ENCODE peak calls at places on chromosomes 4 and X, in four cellular contexts. One of them, this sample, is unnamed. For H3K4me1, the result is how much of the 10 kb centered on the place peaks cover.

GRCh38 chr4:4704267-4704666 is 155.2 kb upstream of the MSX1 start:
- DNase-seq in uterus: peak
- DNase-seq in CD4-positive, CD25-positive, alpha-beta regulatory T cell: no peak
- DNase-seq in upper lobe of left lung: peak
- DNase-seq in this sample: no peak

GRCh38 chrX:139113682-139114081 is 402.2 kb upstream of the FGF13 start:
- DNase-seq in upper lobe of left lung: peak
- DNase-seq in CD4-positive, CD25-positive, alpha-beta regulatory T cell: no peak
- DNase-seq in uterus: no peak
- DNase-seq in this sample: no peak

GRCh38 chrX:100973411-100973810 is 3.9 kb downstream of the ARL13A start:
- DNase-seq in upper lobe of left lung: no peak
- DNase-seq in uterus: no peak
- DNase-seq in CD4-positive, CD25-positive, alpha-beta regulatory T cell: no peak
- DNase-seq in this sample: no peak

GRCh38 chr4:20638825-20639224 is 61.4 kb upstream of the PACRGL start:
- DNase-seq in uterus: no peak
- DNase-seq in upper lobe of left lung: no peak
- DNase-seq in CD4-positive, CD25-positive, alpha-beta regulatory T cell: no peak
- DNase-seq in this sample: no peak

GRCh38 chr4:16387448-16387847 is 161.2 kb upstream of the TAPT1 start:
- DNase-seq in CD4-positive, CD25-positive, alpha-beta regulatory T cell: no peak
- DNase-seq in upper lobe of left lung: no peak
- DNase-seq in uterus: no peak
- DNase-seq in this sample: no peak

GRCh38 chr4:38565271-38566199 is 98.5 kb upstream of the KLF3 start:
- DNase-seq in uterus: no peak
- DNase-seq in CD4-positive, CD25-positive, alpha-beta regulatory T cell: no peak
- DNase-seq in upper lobe of left lung: peak
- DNase-seq in this sample: no peak

GRCh38 chr4:68808060-68808459 is 7.7 kb upstream of the UGT2B10 start:
- DNase-seq in upper lobe of left lung: no peak
- DNase-seq in CD4-positive, CD25-positive, alpha-beta regulatory T cell: no peak
- DNase-seq in uterus: no peak
- DNase-seq in this sample: no peak

GRCh38 chr4:1871471-1872021 is 353 bp downstream of the NSD2 start:
- DNase-seq in upper lobe of left lung: no peak
- DNase-seq in CD4-positive, CD25-positive, alpha-beta regulatory T cell: no peak
- DNase-seq in uterus: peak
- DNase-seq in this sample: no peak

GRCh38 chr4:183347586-183347985 is 25.4 kb upstream of the CLDN24 start:
- DNase-seq in uterus: no peak
- DNase-seq in CD4-positive, CD25-positive, alpha-beta regulatory T cell: no peak
- DNase-seq in upper lobe of left lung: no peak
- DNase-seq in this sample: no peak

GRCh38 chr4:139969635-139970266 is 184.2 kb downstream of the MAML3 start:
- DNase-seq in CD4-positive, CD25-positive, alpha-beta regulatory T cell: no peak
- DNase-seq in upper lobe of left lung: no peak
- DNase-seq in uterus: no peak
- DNase-seq in this sample: no peak

GRCh38 chrX:39975094-39975865 is 122.5 kb downstream of the BCOR start:
- DNase-seq in uterus: no peak
- DNase-seq in CD4-positive, CD25-positive, alpha-beta regulatory T cell: no peak
- DNase-seq in upper lobe of left lung: peak
- DNase-seq in this sample: no peak

GRCh38 chr4:8274772-8275241 is 5.3 kb downstream of the HTRA3 start:
- DNase-seq in uterus: peak
- DNase-seq in CD4-positive, CD25-positive, alpha-beta regulatory T cell: no peak
- DNase-seq in upper lobe of left lung: peak
- DNase-seq in this sample: no peak

GRCh38 chr4:7196283-7196651 is 3.9 kb downstream of the SORCS2 start:
- DNase-seq in CD4-positive, CD25-positive, alpha-beta regulatory T cell: no peak
- DNase-seq in upper lobe of left lung: no peak
- DNase-seq in uterus: no peak
- DNase-seq in this sample: no peak

GRCh38 chr4:48243897-48244296 is 25.7 kb downstream of the TEC start:
- DNase-seq in uterus: no peak
- DNase-seq in upper lobe of left lung: no peak
- DNase-seq in CD4-positive, CD25-positive, alpha-beta regulatory T cell: no peak
- DNase-seq in this sample: no peak

GRCh38 chr4:128635141-128635911 is 174.2 kb upstream of the JADE1 start:
- DNase-seq in CD4-positive, CD25-positive, alpha-beta regulatory T cell: no peak
- DNase-seq in upper lobe of left lung: peak
- DNase-seq in uterus: no peak
- DNase-seq in this sample: no peak

GRCh38 chr4:41156574-41156973 is 57.8 kb downstream of the APBB2 start:
- DNase-seq in upper lobe of left lung: no peak
- DNase-seq in uterus: no peak
- DNase-seq in CD4-positive, CD25-positive, alpha-beta regulatory T cell: no peak
- DNase-seq in this sample: no peak

GRCh38 chr4:186012071-186012470 is 56.9 kb upstream of the TLR3 start:
- DNase-seq in uterus: no peak
- DNase-seq in upper lobe of left lung: no peak
- DNase-seq in CD4-positive, CD25-positive, alpha-beta regulatory T cell: no peak
- DNase-seq in this sample: no peak

GRCh38 chr4:71441186-71442169 is 102.7 kb downstream of the SLC4A4 start:
- DNase-seq in uterus: no peak
- DNase-seq in CD4-positive, CD25-positive, alpha-beta regulatory T cell: no peak
- DNase-seq in upper lobe of left lung: no peak
- DNase-seq in this sample: no peak

GRCh38 chr4:21726255-21726815 is 222.2 kb downstream of the KCNIP4 start:
- DNase-seq in CD4-positive, CD25-positive, alpha-beta regulatory T cell: no peak
- DNase-seq in upper lobe of left lung: no peak
- DNase-seq in uterus: no peak
- DNase-seq in this sample: no peak

GRCh38 chrX:48487362-48487785 is 11.4 kb downstream of the FTSJ1 start:
- DNase-seq in CD4-positive, CD25-positive, alpha-beta regulatory T cell: no peak
- DNase-seq in upper lobe of left lung: no peak
- DNase-seq in uterus: no peak
- DNase-seq in this sample: no peak

GRCh38 chr4:77579406-77580076 is 26.1 kb upstream of the CXCL13 start:
- DNase-seq in upper lobe of left lung: no peak
- DNase-seq in uterus: no peak
- DNase-seq in CD4-positive, CD25-positive, alpha-beta regulatory T cell: no peak
- DNase-seq in this sample: no peak

GRCh38 chr4:2105559-2105958 is 46.4 kb downstream of the NAT8L start:
- DNase-seq in upper lobe of left lung: no peak
- DNase-seq in CD4-positive, CD25-positive, alpha-beta regulatory T cell: no peak
- DNase-seq in uterus: no peak
- DNase-seq in this sample: no peak

GRCh38 chr4:184893836-184894571 is 68.2 kb upstream of the ACSL1 start:
- DNase-seq in uterus: no peak
- DNase-seq in CD4-positive, CD25-positive, alpha-beta regulatory T cell: no peak
- DNase-seq in upper lobe of left lung: peak
- DNase-seq in this sample: no peak

GRCh38 chr4:184897807-184898388 is 72.1 kb upstream of the ACSL1 start:
- DNase-seq in uterus: no peak
- DNase-seq in CD4-positive, CD25-positive, alpha-beta regulatory T cell: no peak
- DNase-seq in upper lobe of left lung: peak
- DNase-seq in this sample: no peak

GRCh38 chr4:184892999-184893398 is 67.2 kb upstream of the ACSL1 start:
- DNase-seq in CD4-positive, CD25-positive, alpha-beta regulatory T cell: no peak
- DNase-seq in uterus: no peak
- DNase-seq in upper lobe of left lung: no peak
- DNase-seq in this sample: no peak

GRCh38 chr4:184896868-184897715 is 71.3 kb upstream of the ACSL1 start:
- DNase-seq in CD4-positive, CD25-positive, alpha-beta regulatory T cell: no peak
- DNase-seq in upper lobe of left lung: peak
- DNase-seq in uterus: no peak
- DNase-seq in this sample: no peak

GRCh38 chr4:184895012-184895795 is 69.4 kb upstream of the ACSL1 start:
- DNase-seq in CD4-positive, CD25-positive, alpha-beta regulatory T cell: no peak
- DNase-seq in upper lobe of left lung: no peak
- DNase-seq in uterus: no peak
- DNase-seq in this sample: no peak
- H3K27ac ChIP-seq in CD4-positive, CD25-positive, alpha-beta regulatory T cell: no peak
- H3K27ac ChIP-seq in upper lobe of left lung: peak
- H3K27ac ChIP-seq in uterus: no peak
- H3K27ac ChIP-seq in this sample: no peak

GRCh38 chr4:184459413-184459812 is 14.9 kb downstream of the IRF2 start:
- DNase-seq in upper lobe of left lung: no peak
- DNase-seq in uterus: no peak
- DNase-seq in CD4-positive, CD25-positive, alpha-beta regulatory T cell: peak
- DNase-seq in this sample: no peak

GRCh38 chr4:184456337-184456736 is 18.0 kb downstream of the IRF2 start:
- DNase-seq in CD4-positive, CD25-positive, alpha-beta regulatory T cell: no peak
- DNase-seq in upper lobe of left lung: no peak
- DNase-seq in uterus: no peak
- DNase-seq in this sample: no peak

GRCh38 chr4:184460495-184461285 is 13.7 kb downstream of the IRF2 start:
- DNase-seq in uterus: no peak
- DNase-seq in CD4-positive, CD25-positive, alpha-beta regulatory T cell: no peak
- DNase-seq in upper lobe of left lung: no peak
- DNase-seq in this sample: no peak

GRCh38 chr4:184455299-184455698 is 19.1 kb downstream of the IRF2 start:
- DNase-seq in uterus: no peak
- DNase-seq in CD4-positive, CD25-positive, alpha-beta regulatory T cell: no peak
- DNase-seq in upper lobe of left lung: no peak
- DNase-seq in this sample: no peak

DNA sequence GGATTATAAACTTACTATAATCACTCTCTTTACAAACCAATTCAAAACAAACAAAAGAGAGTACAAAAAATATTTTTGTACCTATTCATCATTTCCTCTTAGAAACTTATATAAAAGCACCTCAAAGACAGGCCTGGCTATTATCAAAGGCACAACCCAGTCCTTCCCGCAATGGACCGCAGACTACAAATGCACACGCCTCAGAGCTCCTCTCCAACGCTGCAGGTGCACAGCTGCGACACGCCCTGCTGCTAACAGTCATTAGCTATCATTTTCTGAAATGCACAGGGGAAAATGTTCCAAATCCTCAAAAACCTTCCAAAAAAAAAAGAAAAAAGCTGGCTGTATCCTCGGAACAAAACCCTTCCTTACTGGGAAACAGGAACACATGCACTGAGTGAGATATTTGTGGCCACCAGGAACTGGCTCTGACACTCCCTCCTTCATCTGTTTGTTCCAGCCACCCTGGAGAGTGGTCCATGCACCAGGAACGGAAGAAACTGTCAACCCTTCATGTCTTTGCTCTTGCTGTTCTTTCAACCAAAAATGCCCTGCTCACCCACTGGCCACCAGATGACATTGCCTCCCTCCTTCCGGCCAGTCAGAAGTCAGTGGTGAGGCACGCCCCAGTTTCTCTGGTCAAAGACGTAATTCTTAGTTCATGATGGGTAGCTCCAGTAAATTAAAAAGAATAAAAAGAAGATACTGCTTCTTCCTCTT is 16.7 kb downstream of the IRF2 start:
- DNase-seq in CD4-positive, CD25-positive, alpha-beta regulatory T cell: no peak
- DNase-seq in uterus: no peak
- DNase-seq in upper lobe of left lung: no peak
- DNase-seq in this sample: no peak
- H3K4me1 ChIP-seq in CD4-positive, CD25-positive, alpha-beta regulatory T cell: under half
- H3K4me1 ChIP-seq in uterus: under half
- H3K4me1 ChIP-seq in upper lobe of left lung: half or more
- H3K4me1 ChIP-seq in this sample: half or more

GRCh38 chrX:78573630-78574029 is 85.5 kb downstream of the RTL3 start:
- DNase-seq in uterus: no peak
- DNase-seq in CD4-positive, CD25-positive, alpha-beta regulatory T cell: no peak
- DNase-seq in upper lobe of left lung: no peak
- DNase-seq in this sample: no peak

GRCh38 chrX:78571849-78572248 is 87.3 kb downstream of the RTL3 start:
- DNase-seq in upper lobe of left lung: no peak
- DNase-seq in uterus: no peak
- DNase-seq in CD4-positive, CD25-positive, alpha-beta regulatory T cell: no peak
- DNase-seq in this sample: no peak

GRCh38 chrX:78574306-78574705 is 84.8 kb downstream of the RTL3 start:
- DNase-seq in CD4-positive, CD25-positive, alpha-beta regulatory T cell: no peak
- DNase-seq in uterus: no peak
- DNase-seq in upper lobe of left lung: no peak
- DNase-seq in this sample: no peak
- H3K27ac ChIP-seq in CD4-positive, CD25-positive, alpha-beta regulatory T cell: no peak
- H3K27ac ChIP-seq in uterus: no peak
- H3K27ac ChIP-seq in upper lobe of left lung: no peak
- H3K27ac ChIP-seq in this sample: no peak

GRCh38 chr4:159145318-159146006 is 42.6 kb downstream of the RAPGEF2 start:
- DNase-seq in uterus: no peak
- DNase-seq in upper lobe of left lung: no peak
- DNase-seq in CD4-positive, CD25-positive, alpha-beta regulatory T cell: no peak
- DNase-seq in this sample: no peak
- H3K4me1 ChIP-seq in uterus: under half
- H3K4me1 ChIP-seq in upper lobe of left lung: under half
- H3K4me1 ChIP-seq in CD4-positive, CD25-positive, alpha-beta regulatory T cell: under half
- H3K4me1 ChIP-seq in this sample: under half

GRCh38 chrX:153439977-153440376 is 5.9 kb downstream of the TREX2 start:
- DNase-seq in uterus: no peak
- DNase-seq in CD4-positive, CD25-positive, alpha-beta regulatory T cell: no peak
- DNase-seq in upper lobe of left lung: no peak
- DNase-seq in this sample: no peak

GRCh38 chrX:153441981-153442380 is 3.9 kb downstream of the TREX2 start:
- DNase-seq in upper lobe of left lung: no peak
- DNase-seq in uterus: no peak
- DNase-seq in CD4-positive, CD25-positive, alpha-beta regulatory T cell: no peak
- DNase-seq in this sample: no peak

GRCh38 chrX:153442463-153442862 is 3.4 kb downstream of the TREX2 start:
- DNase-seq in uterus: no peak
- DNase-seq in upper lobe of left lung: no peak
- DNase-seq in CD4-positive, CD25-positive, alpha-beta regulatory T cell: no peak
- DNase-seq in this sample: no peak

GRCh38 chrX:153440556-153441135 is 5.2 kb downstream of the TREX2 start:
- DNase-seq in CD4-positive, CD25-positive, alpha-beta regulatory T cell: no peak
- DNase-seq in upper lobe of left lung: no peak
- DNase-seq in uterus: no peak
- DNase-seq in this sample: no peak

GRCh38 chrX:153441296-153441695 is 4.6 kb downstream of the TREX2 start:
- DNase-seq in upper lobe of left lung: no peak
- DNase-seq in uterus: no peak
- DNase-seq in CD4-positive, CD25-positive, alpha-beta regulatory T cell: no peak
- DNase-seq in this sample: no peak
- H3K27ac ChIP-seq in upper lobe of left lung: no peak
- H3K27ac ChIP-seq in uterus: no peak
- H3K27ac ChIP-seq in CD4-positive, CD25-positive, alpha-beta regulatory T cell: no peak
- H3K27ac ChIP-seq in this sample: no peak

DNA sequence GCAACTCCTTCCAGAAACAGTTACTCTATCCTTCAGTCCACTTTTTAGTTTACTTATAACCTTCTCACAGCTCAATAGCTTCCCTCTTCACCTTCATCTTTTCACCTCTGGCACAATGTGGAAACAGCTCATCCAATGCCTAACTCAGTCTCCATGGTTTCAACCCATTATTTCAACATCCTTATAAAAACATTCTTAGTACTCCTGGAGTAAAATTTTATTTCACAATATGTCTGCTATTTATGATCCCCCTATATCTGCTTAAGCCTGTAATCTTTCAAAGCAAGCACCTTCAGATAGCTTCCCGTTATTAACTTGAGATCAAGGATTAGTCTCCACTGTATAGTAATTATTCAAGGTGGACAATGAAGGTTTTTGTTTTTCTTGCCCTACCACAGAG is 156.3 kb downstream of the GASK1B start:
- DNase-seq in CD4-positive, CD25-positive, alpha-beta regulatory T cell: no peak
- DNase-seq in uterus: no peak
- DNase-seq in upper lobe of left lung: no peak
- DNase-seq in this sample: no peak
- H3K4me1 ChIP-seq in CD4-positive, CD25-positive, alpha-beta regulatory T cell: under half
- H3K4me1 ChIP-seq in uterus: under half
- H3K4me1 ChIP-seq in upper lobe of left lung: under half
- H3K4me1 ChIP-seq in this sample: under half

This sample was measured in Karpas-422.